ENCODE peak calls at places on chromosomes 3 and 15, in seven cellular contexts. K, W, D, G, Z, E and I are unnamed samples.

GRCh38 chr3:69485489-69485888 is 99.6 kb upstream of the FRMD4B start:
- DNase-seq in K (no peak), W (no peak), D (no peak), G (no peak), Z (no peak), E (no peak), I (no peak)

GRCh38 chr15:90660195-90660995 is 56.8 kb upstream of the BLM start:
- DNase-seq in K (peak), W (peak), D (no peak), G (no peak), Z (peak), E (peak), I (no peak)

GRCh38 chr15:59953392-59953883 is 50.7 kb upstream of the FOXB1 start:
- DNase-seq in K (no peak), W (no peak), D (no peak), G (no peak), Z (no peak), E (no peak), I (no peak)

GRCh38 chr3:117892431-117892841 is 1142.2 kb downstream of the IGSF11 start:
- DNase-seq in K (peak), W (peak), D (no peak), G (no peak), Z (no peak), E (no peak), I (no peak)

GRCh38 chr3:105367406-105368213 is 901 bp downstream of the ALCAM start:
- DNase-seq in K (peak), W (peak), D (peak), G (no peak), Z (peak), E (peak), I (peak)

GRCh38 chr3:134682196-134682880 is 31.5 kb upstream of the KY start:
- DNase-seq in K (peak), W (no peak), D (no peak), G (no peak), Z (no peak), E (no peak), I (no peak)

GRCh38 chr3:33030246-33030645 is 66.7 kb downstream of the GLB1 start:
- DNase-seq in K (no peak), W (no peak), D (no peak), G (no peak), Z (no peak), E (no peak), I (no peak)

GRCh38 chr15:92068121-92068520 is 214.6 kb downstream of the SLCO3A1 start:
- DNase-seq in K (peak), W (no peak), D (no peak), G (no peak), Z (no peak), E (no peak), I (no peak)

GRCh38 chr3:113297281-113297680 is 85.9 kb downstream of the BOC start:
- DNase-seq in K (no peak), W (no peak), D (no peak), G (no peak), Z (no peak), E (no peak), I (no peak)

GRCh38 chr3:12187448-12188327 is 29.0 kb upstream of the TIMP4 start:
- DNase-seq in K (peak), W (peak), D (no peak), G (no peak), Z (no peak), E (peak), I (no peak)

GRCh38 chr3:187473778-187474406 is 105.7 kb downstream of the RTP4 start:
- DNase-seq in K (no peak), W (peak), D (no peak), G (no peak), Z (no peak), E (no peak), I (no peak)

GRCh38 chr3:81989773-81990172 is 228.3 kb upstream of the GBE1 start:
- DNase-seq in K (no peak), W (no peak), D (no peak), G (no peak), Z (no peak), E (no peak), I (no peak)

GRCh38 chr3:81998139-81998755 is 236.8 kb upstream of the GBE1 start:
- DNase-seq in K (peak), W (peak), D (no peak), G (no peak), Z (peak), E (peak), I (no peak)

GRCh38 chr3:82000350-82000749 is 238.9 kb upstream of the GBE1 start:
- DNase-seq in K (no peak), W (no peak), D (no peak), G (no peak), Z (no peak), E (no peak), I (no peak)

GRCh38 chr3:82000773-82001172 is 239.3 kb upstream of the GBE1 start:
- DNase-seq in K (peak), W (no peak), D (no peak), G (no peak), Z (peak), E (no peak), I (no peak)

DNA sequence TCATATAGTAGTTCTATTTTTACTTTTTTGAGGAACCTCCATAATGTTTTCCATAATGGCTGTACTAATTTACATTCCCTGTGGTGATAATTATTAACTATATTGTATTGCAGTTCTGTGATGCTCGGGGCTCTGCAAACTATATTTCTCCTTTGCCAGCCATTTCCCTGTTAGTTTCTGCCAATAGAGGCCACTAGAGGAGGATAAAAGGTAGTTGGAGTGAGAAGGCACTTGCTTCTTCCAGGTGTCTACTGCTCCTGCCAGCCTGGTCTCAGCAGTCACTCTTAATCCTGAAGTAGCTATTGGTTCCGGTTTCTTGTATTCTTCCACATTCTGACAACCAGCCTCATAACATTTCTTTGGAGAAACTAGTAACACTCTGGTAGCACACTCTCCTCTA is 233.9 kb upstream of the GBE1 start:
- DNase-seq in K (no peak), W (no peak), D (no peak), G (no peak), Z (no peak), E (no peak), I (no peak)
- TF ChIP-seq CTCF in K (no peak), W (no peak), D (no peak), G (no peak), Z (no peak), E (no peak), I (no peak)

DNA sequence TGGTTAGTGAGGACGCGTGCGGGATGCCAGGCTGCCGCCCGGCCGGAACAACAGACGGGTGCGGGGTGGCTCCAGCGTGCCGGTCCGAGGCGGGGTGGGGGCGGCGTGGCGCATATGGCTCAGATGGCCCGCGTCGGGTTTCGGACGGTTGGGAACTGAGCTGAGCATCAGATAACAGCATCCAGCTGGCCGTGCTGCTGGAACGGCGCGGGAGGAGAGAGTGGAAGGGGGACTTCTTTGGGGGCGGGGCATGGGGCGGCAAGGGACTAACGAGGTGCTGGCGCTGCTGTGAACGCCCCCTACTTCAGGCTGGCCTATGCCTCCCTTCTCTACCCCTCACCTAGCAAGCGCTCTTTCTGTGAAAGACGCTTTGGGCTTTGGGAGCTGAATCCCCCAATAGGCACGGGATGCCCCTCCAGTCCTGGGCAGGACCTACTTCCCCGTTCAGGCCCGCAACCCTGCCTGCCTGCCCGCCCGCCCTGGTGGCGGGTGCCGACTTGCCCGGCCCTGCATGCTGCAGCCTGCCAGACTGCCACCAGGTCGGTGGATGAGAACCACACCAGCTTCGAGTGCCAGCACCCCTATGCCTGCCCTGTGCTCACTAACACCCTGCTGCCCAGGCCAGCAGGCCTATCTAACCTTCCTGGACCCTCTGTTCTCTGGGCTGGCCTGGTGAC is 541 bp downstream of the INKA1 start:
- DNase-seq in K (no peak), W (peak), D (peak), G (no peak), Z (no peak), E (peak), I (no peak)
- TF ChIP-seq CTCF in K (no peak), W (no peak), D (peak), G (no peak), Z (no peak), E (no peak), I (no peak)

GRCh38 chr3:184306573-184306972 is 7.5 kb downstream of the PSMD2 start:
- DNase-seq in K (no peak), W (no peak), D (no peak), G (no peak), Z (no peak), E (no peak), I (no peak)

GRCh38 chr3:184311633-184312032 is 2.8 kb upstream of the EIF4G1 start:
- DNase-seq in K (no peak), W (no peak), D (no peak), G (no peak), Z (no peak), E (no peak), I (no peak)

GRCh38 chr3:184314363-184314699 is at the start of gene EIF4G1:
- DNase-seq in K (peak), W (peak), D (peak), G (no peak), Z (peak), E (peak), I (peak)

GRCh38 chr3:184305577-184305976 is 6.5 kb downstream of the PSMD2 start:
- DNase-seq in K (no peak), W (peak), D (no peak), G (no peak), Z (no peak), E (peak), I (no peak)

GRCh38 chr3:184308744-184309143 is 5.7 kb upstream of the EIF4G1 start:
- DNase-seq in K (no peak), W (no peak), D (no peak), G (no peak), Z (no peak), E (no peak), I (no peak)
- TF ChIP-seq CTCF in K (no peak), W (no peak), D (no peak), G (no peak), Z (no peak), E (no peak), I (no peak)

GRCh38 chr3:43879166-43879565 is 188.4 kb downstream of the ABHD5 start:
- DNase-seq in K (no peak), W (peak), D (no peak), G (no peak), Z (no peak), E (no peak), I (no peak)
- TF ChIP-seq CTCF in K (peak), W (peak), D (peak), G (no peak), Z (peak), E (peak), I (peak)

DNA sequence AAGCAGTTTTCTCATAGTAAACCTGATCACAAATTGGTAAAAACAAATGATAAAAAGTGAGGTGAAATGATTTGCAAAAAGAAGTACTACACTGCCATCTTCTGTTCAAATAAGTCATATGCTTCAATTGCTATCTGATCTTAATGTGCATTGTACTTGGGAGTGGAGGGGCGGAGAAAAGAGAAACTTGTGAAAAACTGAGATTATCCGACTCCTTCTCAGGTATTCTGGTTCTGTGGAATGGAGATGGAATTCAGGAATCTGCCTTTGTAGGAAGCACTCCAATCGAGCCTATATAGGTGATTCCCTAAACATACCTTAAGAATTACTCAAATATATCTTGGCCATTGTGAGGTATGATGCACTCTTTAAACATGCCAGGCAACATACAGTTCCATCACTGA is 180.6 kb downstream of the CHL1 start:
- DNase-seq in K (peak), W (peak), D (no peak), G (peak), Z (no peak), E (peak), I (no peak)
- TF ChIP-seq CTCF in K (peak), W (peak), D (peak), G (peak), Z (peak), E (peak), I (peak)

GRCh38 chr3:166052440-166052839 is 215.2 kb upstream of the BCHE start:
- DNase-seq in K (no peak), W (no peak), D (no peak), G (no peak), Z (no peak), E (no peak), I (no peak)
- TF ChIP-seq CTCF in K (no peak), W (no peak), D (no peak), G (no peak), Z (no peak), E (no peak), I (no peak)